ENCODE peak calls at places on chromosome 18, in eight cellular contexts. One of them, this sample, is unnamed.

GRCh38 chr18:76429262-76430126 is 65.5 kb downstream of the ZNF516 start:
- DNase-seq in cardiac muscle cell: no peak
- DNase-seq in lower lobe of right lung: no peak
- DNase-seq in tibial artery: no peak
- DNase-seq in left ventricle myocardium inferior: no peak
- DNase-seq in heart left ventricle: no peak
- DNase-seq in IMR-90: no peak
- DNase-seq in ovary: no peak
- DNase-seq in this sample: no peak

GRCh38 chr18:57975805-57976204 is 68.2 kb upstream of the NEDD4L start:
- DNase-seq in cardiac muscle cell: no peak
- DNase-seq in lower lobe of right lung: no peak
- DNase-seq in tibial artery: no peak
- DNase-seq in left ventricle myocardium inferior: no peak
- DNase-seq in heart left ventricle: no peak
- DNase-seq in IMR-90: no peak
- DNase-seq in ovary: no peak
- DNase-seq in this sample: no peak

GRCh38 chr18:31983020-31983419 is 35.6 kb upstream of the RNF125 start:
- DNase-seq in cardiac muscle cell: no peak
- DNase-seq in lower lobe of right lung: no peak
- DNase-seq in tibial artery: no peak
- DNase-seq in left ventricle myocardium inferior: peak; percentile 21
- DNase-seq in heart left ventricle: peak; percentile 39
- DNase-seq in IMR-90: no peak
- DNase-seq in ovary: no peak
- DNase-seq in this sample: no peak

GRCh38 chr18:73691118-73691517 is 456.5 kb downstream of the FBXO15 start:
- DNase-seq in cardiac muscle cell: peak; percentile 63
- DNase-seq in lower lobe of right lung: no peak
- DNase-seq in tibial artery: no peak
- DNase-seq in left ventricle myocardium inferior: no peak
- DNase-seq in heart left ventricle: no peak
- DNase-seq in IMR-90: peak; percentile 95
- DNase-seq in ovary: no peak
- DNase-seq in this sample: no peak

GRCh38 chr18:76363451-76364120 is 131.5 kb downstream of the ZNF516 start:
- DNase-seq in cardiac muscle cell: peak; percentile 59
- DNase-seq in lower lobe of right lung: no peak
- DNase-seq in tibial artery: no peak
- DNase-seq in left ventricle myocardium inferior: no peak
- DNase-seq in heart left ventricle: no peak
- DNase-seq in IMR-90: peak; percentile 87
- DNase-seq in ovary: peak; percentile 76
- DNase-seq in this sample: no peak

GRCh38 chr18:54684786-54685185 is 93.7 kb downstream of the DYNAP start:
- DNase-seq in cardiac muscle cell: peak; percentile 73
- DNase-seq in lower lobe of right lung: peak; percentile 57
- DNase-seq in tibial artery: no peak
- DNase-seq in left ventricle myocardium inferior: peak; percentile 18
- DNase-seq in heart left ventricle: peak; percentile 21
- DNase-seq in IMR-90: no peak
- DNase-seq in ovary: no peak
- DNase-seq in this sample: no peak

GRCh38 chr18:40925071-40925541 is 1029.9 kb upstream of the PIK3C3 start:
- DNase-seq in cardiac muscle cell: peak; percentile 44
- DNase-seq in lower lobe of right lung: no peak
- DNase-seq in tibial artery: no peak
- DNase-seq in left ventricle myocardium inferior: no peak
- DNase-seq in heart left ventricle: no peak
- DNase-seq in IMR-90: no peak
- DNase-seq in ovary: no peak
- DNase-seq in this sample: no peak

GRCh38 chr18:6885992-6886823 is 156.7 kb downstream of the ARHGAP28 start:
- DNase-seq in cardiac muscle cell: peak; percentile 76
- DNase-seq in lower lobe of right lung: no peak
- DNase-seq in tibial artery: no peak
- DNase-seq in left ventricle myocardium inferior: no peak
- DNase-seq in heart left ventricle: peak; percentile 42
- DNase-seq in IMR-90: peak; percentile 59
- DNase-seq in ovary: no peak
- DNase-seq in this sample: peak; percentile 37

GRCh38 chr18:23798824-23799223 is 109.6 kb downstream of the LAMA3 start:
- DNase-seq in cardiac muscle cell: no peak
- DNase-seq in lower lobe of right lung: no peak
- DNase-seq in tibial artery: no peak
- DNase-seq in left ventricle myocardium inferior: no peak
- DNase-seq in heart left ventricle: no peak
- DNase-seq in IMR-90: no peak
- DNase-seq in ovary: no peak
- DNase-seq in this sample: no peak

GRCh38 chr18:2903006-2903405 is 56.2 kb downstream of the EMILIN2 start:
- DNase-seq in cardiac muscle cell: peak; percentile 85
- DNase-seq in lower lobe of right lung: no peak
- DNase-seq in tibial artery: peak; percentile 73
- DNase-seq in left ventricle myocardium inferior: peak; percentile 74
- DNase-seq in heart left ventricle: peak; percentile 71
- DNase-seq in IMR-90: peak; percentile 61
- DNase-seq in ovary: peak; percentile 87
- DNase-seq in this sample: peak; percentile 90
- H3K4me1 ChIP-seq in cardiac muscle cell: peaks cover 46% of the 10 kb centered on the region
- H3K4me1 ChIP-seq in lower lobe of right lung: peaks cover 45% of the 10 kb centered on the region
- H3K4me1 ChIP-seq in tibial artery: peaks cover 6% of the 10 kb centered on the region
- H3K4me1 ChIP-seq in left ventricle myocardium inferior: peaks cover 87% of the 10 kb centered on the region
- H3K4me1 ChIP-seq in heart left ventricle: peaks cover 50% of the 10 kb centered on the region
- H3K4me1 ChIP-seq in IMR-90: peaks cover 5% of the 10 kb centered on the region
- H3K4me1 ChIP-seq in ovary: peaks cover 11% of the 10 kb centered on the region
- H3K4me1 ChIP-seq in this sample: peaks cover 7% of the 10 kb centered on the region

DNA sequence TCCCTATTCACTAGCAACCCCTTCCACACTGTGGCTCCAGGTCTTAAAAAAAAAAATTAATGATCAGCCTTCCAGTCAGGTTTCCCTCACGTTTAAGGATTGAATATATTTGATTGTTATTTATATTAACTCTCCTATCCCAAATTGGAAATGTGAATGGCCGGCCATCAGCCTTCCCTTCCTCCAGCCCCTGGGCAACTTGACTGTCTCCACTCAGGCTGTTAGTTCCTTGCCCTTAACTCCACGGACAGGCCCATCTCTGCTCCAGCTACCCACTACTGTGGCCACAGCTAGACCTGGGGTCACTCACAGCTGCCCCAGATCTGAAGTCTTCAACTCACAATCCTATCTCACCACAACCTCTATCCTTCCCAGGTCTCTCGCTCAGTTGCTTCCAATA is 39.9 kb downstream of the THOC1 start:
- DNase-seq in cardiac muscle cell: no peak
- DNase-seq in lower lobe of right lung: no peak
- DNase-seq in tibial artery: no peak
- DNase-seq in left ventricle myocardium inferior: no peak
- DNase-seq in heart left ventricle: no peak
- DNase-seq in IMR-90: no peak
- DNase-seq in ovary: no peak
- DNase-seq in this sample: no peak
- H3K4me1 ChIP-seq in cardiac muscle cell: no peaks in the 10 kb centered on the region
- H3K4me1 ChIP-seq in lower lobe of right lung: no peaks in the 10 kb centered on the region
- H3K4me1 ChIP-seq in tibial artery: no peaks in the 10 kb centered on the region
- H3K4me1 ChIP-seq in left ventricle myocardium inferior: no peaks in the 10 kb centered on the region
- H3K4me1 ChIP-seq in heart left ventricle: no peaks in the 10 kb centered on the region
- H3K4me1 ChIP-seq in IMR-90: no peaks in the 10 kb centered on the region
- H3K4me1 ChIP-seq in ovary: no peaks in the 10 kb centered on the region
- H3K4me1 ChIP-seq in this sample: no peaks in the 10 kb centered on the region

GRCh38 chr18:7919565-7919964 is 352.4 kb downstream of the PTPRM start:
- DNase-seq in cardiac muscle cell: no peak
- DNase-seq in lower lobe of right lung: no peak
- DNase-seq in tibial artery: no peak
- DNase-seq in left ventricle myocardium inferior: no peak
- DNase-seq in heart left ventricle: no peak
- DNase-seq in IMR-90: no peak
- DNase-seq in ovary: no peak
- DNase-seq in this sample: no peak
- H3K4me1 ChIP-seq in cardiac muscle cell: peaks cover 31% of the 10 kb centered on the region
- H3K4me1 ChIP-seq in lower lobe of right lung: peaks cover 8% of the 10 kb centered on the region
- H3K4me1 ChIP-seq in tibial artery: peaks cover 14% of the 10 kb centered on the region
- H3K4me1 ChIP-seq in left ventricle myocardium inferior: peaks cover 43% of the 10 kb centered on the region
- H3K4me1 ChIP-seq in heart left ventricle: peaks cover 30% of the 10 kb centered on the region
- H3K4me1 ChIP-seq in IMR-90: peaks cover 10% of the 10 kb centered on the region
- H3K4me1 ChIP-seq in ovary: no peaks in the 10 kb centered on the region
- H3K4me1 ChIP-seq in this sample: no peaks in the 10 kb centered on the region

DNA sequence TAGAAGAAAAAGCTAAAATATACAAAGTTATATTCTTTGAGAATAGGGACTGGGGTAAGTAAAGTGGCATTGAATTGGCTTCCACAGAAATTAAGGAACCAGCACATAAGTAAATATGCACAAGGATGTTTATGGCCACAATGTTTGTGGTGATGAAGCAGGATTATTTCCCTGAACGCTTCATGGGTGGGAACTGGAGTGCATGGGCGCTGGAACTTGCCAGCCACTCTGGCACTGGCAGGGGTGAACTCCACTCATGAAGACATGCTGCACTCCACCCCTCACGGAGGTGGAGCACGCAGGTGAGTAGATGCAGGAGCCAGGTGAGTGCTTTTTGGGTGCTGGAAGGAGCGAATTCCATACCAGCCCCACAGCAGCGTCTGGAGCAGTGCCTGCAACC is 94.1 kb downstream of the BCL2 start:
- DNase-seq in cardiac muscle cell: no peak
- DNase-seq in lower lobe of right lung: no peak
- DNase-seq in tibial artery: no peak
- DNase-seq in left ventricle myocardium inferior: no peak
- DNase-seq in heart left ventricle: no peak
- DNase-seq in IMR-90: no peak
- DNase-seq in ovary: no peak
- DNase-seq in this sample: no peak
- H3K4me1 ChIP-seq in cardiac muscle cell: no peaks in the 10 kb centered on the region
- H3K4me1 ChIP-seq in lower lobe of right lung: peaks cover 8% of the 10 kb centered on the region
- H3K4me1 ChIP-seq in tibial artery: no peaks in the 10 kb centered on the region
- H3K4me1 ChIP-seq in left ventricle myocardium inferior: peaks cover 11% of the 10 kb centered on the region
- H3K4me1 ChIP-seq in heart left ventricle: peaks cover 7% of the 10 kb centered on the region
- H3K4me1 ChIP-seq in IMR-90: no peaks in the 10 kb centered on the region
- H3K4me1 ChIP-seq in ovary: peaks cover 5% of the 10 kb centered on the region
- H3K4me1 ChIP-seq in this sample: peaks cover 2% of the 10 kb centered on the region

DNA sequence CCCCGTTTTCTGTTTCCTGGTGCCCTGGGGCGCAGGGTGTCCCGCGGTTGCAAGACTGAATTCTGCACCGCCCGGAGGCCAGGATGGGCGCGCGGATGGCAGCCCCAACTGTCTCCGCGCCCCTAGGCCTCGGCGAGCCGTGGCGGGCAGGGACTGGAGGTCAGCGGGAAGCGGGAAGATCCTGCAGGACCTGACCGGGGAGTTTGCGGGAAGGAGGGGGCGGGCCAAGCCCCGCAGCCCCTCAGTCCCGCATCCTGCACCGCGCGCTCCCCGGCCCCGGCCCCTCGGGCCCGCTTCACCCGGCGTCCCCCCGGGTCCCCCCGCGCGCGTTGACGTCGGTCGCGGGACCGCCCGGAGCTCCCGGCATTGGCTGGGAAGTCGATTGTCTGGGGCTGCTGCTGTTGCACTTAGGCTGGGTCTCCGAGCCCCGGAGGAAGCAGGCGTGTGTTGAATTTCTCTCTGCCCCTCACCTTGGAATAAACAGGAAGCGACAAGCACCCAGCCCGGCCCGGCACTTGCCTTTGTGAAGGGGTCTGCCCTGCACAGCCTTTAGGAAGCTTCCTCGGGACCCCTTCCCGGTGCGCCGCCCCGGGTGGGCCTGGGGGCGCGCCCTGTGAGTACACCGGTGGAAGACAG is at the start of gene LDLRAD4:
- DNase-seq in cardiac muscle cell: no peak
- DNase-seq in lower lobe of right lung: no peak
- DNase-seq in tibial artery: peak; percentile 83
- DNase-seq in left ventricle myocardium inferior: peak; percentile 65
- DNase-seq in heart left ventricle: peak; percentile 79
- DNase-seq in IMR-90: no peak
- DNase-seq in ovary: peak; percentile 48
- DNase-seq in this sample: peak; percentile 47
- H3K4me1 ChIP-seq in cardiac muscle cell: peaks cover 27% of the 10 kb centered on the region
- H3K4me1 ChIP-seq in lower lobe of right lung: peaks cover 69% of the 10 kb centered on the region
- H3K4me1 ChIP-seq in tibial artery: peaks cover 38% of the 10 kb centered on the region
- H3K4me1 ChIP-seq in left ventricle myocardium inferior: peaks cover 71% of the 10 kb centered on the region
- H3K4me1 ChIP-seq in heart left ventricle: peaks cover 58% of the 10 kb centered on the region
- H3K4me1 ChIP-seq in IMR-90: peaks cover 2% of the 10 kb centered on the region
- H3K4me1 ChIP-seq in ovary: peaks cover 6% of the 10 kb centered on the region
- H3K4me1 ChIP-seq in this sample: peaks cover 11% of the 10 kb centered on the region

This sample was measured in uterus.